ENCODE peak calls at places on chromosome 13, in ten cellular contexts. Q is ovary; Y is activated CD4-positive, alpha-beta memory T cell treated with anti-CD3 and anti-CD28 coated beads for 36 hours; V is non-pigmented ciliary epithelial cell; J is C1 segment of cervical spinal cord; U is choroid plexus epithelial cell; X is stimulated activated CD4-positive, alpha-beta T cell treated with anti-CD3 and anti-CD28 coated beads, Interleukin-1b, Interleukin-23, amount 100 ng/mL, for 4 hours; T is left ventricle myocardium inferior; G is HT1080; N is stimulated activated CD8-positive, alpha-beta memory T cell treated with anti-CD3 and anti-CD28 coated beads, Interleukin-2, amount 100 ng/mL, for 48 hours. W is an unnamed sample.

GRCh38 chr13:48151343-48151742 is 56.4 kb upstream of the MED4 start:
- DNase-seq in V (no peak), U (no peak), X (no peak), Y (no peak), N (no peak), T (no peak), G (no peak), Q (no peak), J (no peak), W (no peak)

GRCh38 chr13:63389756-63390155 is 1974.1 kb upstream of the PCDH20 start:
- DNase-seq in G (no peak), Q (no peak), N (no peak), U (no peak), J (no peak), Y (no peak), V (no peak), X (no peak), T (no peak), W (no peak)

GRCh38 chr13:56561327-56561726 is 579.4 kb upstream of the PRR20A start:
- DNase-seq in T (no peak), N (no peak), X (no peak), J (no peak), V (no peak), Q (no peak), U (no peak), Y (no peak), G (no peak), W (no peak)

GRCh38 chr13:42924290-42924803 is 67.7 kb downstream of the EPSTI1 start:
- DNase-seq in V (no peak), T (no peak), G (no peak), Y (no peak), J (no peak), N (no peak), Q (no peak), U (no peak), X (no peak), W (no peak)

GRCh38 chr13:40193290-40194203 is 472.9 kb downstream of the FOXO1 start:
- DNase-seq in J (peak), X (no peak), Y (no peak), V (no peak), Q (no peak), T (no peak), U (no peak), G (no peak), N (no peak), W (no peak)

GRCh38 chr13:107680115-107680514 is 535.2 kb downstream of the LIG4 start:
- DNase-seq in J (no peak), V (no peak), T (no peak), Q (no peak), Y (no peak), X (no peak), N (no peak), G (peak), U (peak), W (no peak)

GRCh38 chr13:48156466-48156865 is 61.6 kb upstream of the MED4 start:
- DNase-seq in J (no peak), X (peak), G (peak), Y (peak), V (no peak), U (no peak), Q (no peak), T (no peak), N (peak), W (no peak)

GRCh38 chr13:91904005-91904404 is 505.6 kb downstream of the GPC5 start:
- DNase-seq in X (no peak), Y (no peak), U (peak), N (no peak), V (no peak), T (no peak), Q (no peak), J (no peak), G (no peak), W (no peak)

GRCh38 chr13:42497798-42498197 is 76.2 kb upstream of the TNFSF11 start:
- DNase-seq in Q (no peak), X (no peak), U (peak), J (no peak), N (no peak), V (peak), G (peak), T (no peak), Y (peak), W (peak)

GRCh38 chr13:37386276-37386675 is 212.3 kb downstream of the POSTN start:
- DNase-seq in N (no peak), Y (no peak), V (no peak), G (peak), Q (no peak), T (no peak), X (no peak), U (no peak), J (no peak), W (no peak)

GRCh38 chr13:43573361-43573740 is 213.4 kb downstream of the ENOX1 start:
- DNase-seq in Y (no peak), V (no peak), T (no peak), G (no peak), Q (no peak), X (no peak), U (peak), J (no peak), N (no peak), W (no peak)

GRCh38 chr13:78852709-78853108 is 193.8 kb upstream of the OBI1 start:
- DNase-seq in Q (no peak), G (no peak), T (no peak), N (no peak), J (no peak), U (no peak), Y (no peak), X (no peak), V (no peak), W (no peak)

GRCh38 chr13:42396901-42397670 is 125.1 kb downstream of the AKAP11 start:
- DNase-seq in Q (no peak), U (no peak), V (no peak), X (no peak), T (no peak), Y (peak), G (no peak), J (no peak), N (no peak), W (no peak)

GRCh38 chr13:60329221-60329983 is 67.6 kb upstream of the TDRD3 start:
- DNase-seq in N (no peak), V (no peak), Y (peak), U (peak), G (peak), T (no peak), Q (no peak), X (no peak), J (no peak), W (no peak)

GRCh38 chr13:74067818-74068217 is 66.4 kb downstream of the KLF12 start:
- DNase-seq in G (no peak), Q (no peak), V (peak), U (peak), X (no peak), T (no peak), Y (no peak), N (no peak), J (no peak), W (no peak)

GRCh38 chr13:110866491-110867170 is 48.2 kb downstream of the ANKRD10 start:
- DNase-seq in N (no peak), Q (no peak), T (no peak), Y (no peak), U (no peak), V (no peak), G (no peak), X (no peak), J (no peak), W (no peak)

GRCh38 chr13:44748439-44748838 is 172.3 kb upstream of the TSC22D1 start:
- DNase-seq in J (no peak), Y (no peak), V (no peak), X (no peak), U (no peak), N (no peak), Q (no peak), T (no peak), G (no peak), W (no peak)

GRCh38 chr13:30081331-30081730 is 226.0 kb downstream of the KATNAL1 start:
- DNase-seq in Q (no peak), Y (no peak), X (no peak), G (no peak), T (no peak), N (no peak), U (no peak), V (no peak), J (no peak), W (no peak)

GRCh38 chr13:95153647-95154405 is 147.4 kb downstream of the ABCC4 start:
- DNase-seq in Q (no peak), Y (no peak), V (no peak), J (no peak), G (no peak), U (peak), N (no peak), X (no peak), T (no peak), W (no peak)

GRCh38 chr13:99012539-99012938 is 34.7 kb upstream of the DOCK9 start:
- DNase-seq in Y (no peak), G (no peak), X (no peak), U (no peak), T (no peak), J (no peak), Q (no peak), V (no peak), N (no peak), W (no peak)

GRCh38 chr13:31192306-31192705 is 7.5 kb upstream of the B3GLCT start:
- DNase-seq in J (peak), N (no peak), Y (no peak), U (no peak), G (no peak), Q (no peak), T (no peak), V (no peak), X (no peak), W (no peak)

GRCh38 chr13:101155920-101156319 is 260.4 kb downstream of the NALCN start:
- DNase-seq in G (no peak), J (no peak), N (no peak), X (no peak), V (no peak), T (no peak), U (peak), Y (no peak), Q (no peak), W (no peak)

GRCh38 chr13:73075546-73075945 is 16.7 kb downstream of the KLF5 start:
- DNase-seq in G (no peak), X (no peak), Y (no peak), J (no peak), T (no peak), Q (no peak), V (no peak), U (no peak), N (no peak), W (no peak)

GRCh38 chr13:42875448-42876269 is 94.3 kb downstream of the FAM216B start:
- DNase-seq in X (no peak), G (no peak), Y (peak), N (no peak), V (no peak), Q (peak), J (no peak), T (no peak), U (peak), W (no peak)

GRCh38 chr13:49062297-49062896 is 86.7 kb downstream of the FNDC3A start:
- DNase-seq in N (no peak), X (no peak), U (no peak), J (no peak), Y (no peak), V (no peak), G (no peak), Q (no peak), T (no peak), W (no peak)

GRCh38 chr13:92158335-92158734 is 759.9 kb downstream of the GPC5 start:
- DNase-seq in N (no peak), X (no peak), U (peak), Y (no peak), V (peak), T (no peak), G (peak), Q (no peak), J (no peak), W (no peak)

GRCh38 chr13:45132384-45133064 is 12.2 kb downstream of the GTF2F2 start:
- DNase-seq in Y (no peak), G (no peak), V (no peak), U (no peak), X (no peak), T (no peak), J (no peak), Q (no peak), N (no peak), W (no peak)

GRCh38 chr13:24276310-24276709 is 33.1 kb upstream of the C1QTNF9 start:
- DNase-seq in Q (no peak), U (no peak), G (no peak), N (no peak), V (no peak), T (no peak), Y (no peak), J (no peak), X (no peak), W (no peak)

GRCh38 chr13:31846984-31847752 is 107.8 kb downstream of the RXFP2 start:
- DNase-seq in V (no peak), G (no peak), X (no peak), Y (no peak), N (no peak), J (no peak), U (no peak), T (no peak), Q (peak), W (no peak)

GRCh38 chr13:38262211-38262610 is 87.4 kb upstream of the UFM1 start:
- DNase-seq in X (no peak), J (no peak), V (peak), N (no peak), Y (no peak), U (peak), T (no peak), Q (no peak), G (no peak), W (no peak)

GRCh38 chr13:74118328-74118727 is 15.9 kb downstream of the KLF12 start:
- DNase-seq in G (no peak), Q (no peak), T (no peak), N (no peak), U (no peak), X (no peak), J (no peak), V (no peak), Y (no peak), W (no peak)

GRCh38 chr13:107476068-107476467 is 739.3 kb downstream of the LIG4 start:
- DNase-seq in N (no peak), Y (no peak), V (no peak), T (no peak), G (no peak), U (no peak), Q (no peak), X (no peak), J (no peak), W (no peak)

GRCh38 chr13:34863360-34864135 is 78.5 kb upstream of the NBEA start:
- DNase-seq in J (no peak), N (no peak), Y (no peak), V (peak), U (peak), T (no peak), X (no peak), Q (no peak), G (peak), W (no peak)

GRCh38 chr13:104759069-104759468 is 1692.9 kb upstream of the SLC10A2 start:
- DNase-seq in V (no peak), G (no peak), J (no peak), Q (no peak), N (no peak), T (no peak), U (peak), Y (no peak), X (no peak), W (no peak)

GRCh38 chr13:99371956-99372355 is 64.8 kb upstream of the GPR183 start:
- DNase-seq in X (no peak), N (no peak), T (no peak), U (no peak), J (peak), V (no peak), Y (peak), Q (no peak), G (no peak), W (no peak)

GRCh38 chr13:111211789-111212516 is 96.8 kb downstream of the ARHGEF7 start:
- DNase-seq in Y (no peak), N (no peak), T (no peak), V (peak), J (no peak), Q (no peak), X (no peak), G (no peak), U (peak), W (no peak)

GRCh38 chr13:33524086-33524485 is 238.5 kb upstream of the STARD13 start:
- DNase-seq in J (no peak), N (no peak), V (peak), X (no peak), Q (no peak), Y (no peak), G (peak), U (peak), T (no peak), W (no peak)

GRCh38 chr13:100112186-100112838 is 23.4 kb downstream of the PCCA start:
- DNase-seq in X (no peak), U (no peak), N (no peak), J (no peak), Y (no peak), T (no peak), V (no peak), Q (no peak), G (no peak), W (no peak)

W was measured in 8988T.